ENCODE peak calls at places on chromosomes 13 and 19, in five cellular contexts. U is nephron progenitor cell, K is dorsolateral prefrontal cortex, D is K562, L is astrocyte of the spinal cord. H is an unnamed sample.

GRCh38 chr13:51829236-51829899 is 15.6 kb downstream of the TMEM272 start:
- DNase-seq in U (no peak), K (no peak), D (no peak), L (no peak), H (no peak)

GRCh38 chr13:113044431-113045114 is 61.0 kb upstream of the F7 start:
- DNase-seq in U (no peak), K (peak), D (no peak), L (no peak), H (no peak)

GRCh38 chr19:17210296-17210695 is 4.9 kb upstream of the USE1 start:
- DNase-seq in U (no peak), K (no peak), D (no peak), L (no peak), H (no peak)

GRCh38 chr19:43425567-43426392 is 11.1 kb downstream of the TEX101 start:
- DNase-seq in U (no peak), K (no peak), D (no peak), L (no peak), H (no peak)

GRCh38 chr19:57056972-57057371 is 62.8 kb upstream of the USP29 start:
- DNase-seq in U (no peak), K (no peak), D (no peak), L (no peak), H (no peak)

GRCh38 chr13:73162912-73163911 is 104.4 kb downstream of the KLF5 start:
- DNase-seq in U (no peak), K (no peak), D (no peak), L (no peak), H (no peak)

GRCh38 chr19:46404884-46405658 is 8.3 kb downstream of the CCDC8 start:
- DNase-seq in U (peak), K (no peak), D (peak), L (no peak), H (no peak)

GRCh38 chr19:40601061-40601973 is at the start of gene LTBP4:
- DNase-seq in U (peak), K (no peak), D (peak), L (no peak), H (peak)

GRCh38 chr19:16594681-16595091 is 22.5 kb upstream of the SLC35E1 start:
- DNase-seq in U (no peak), K (no peak), D (no peak), L (no peak), H (no peak)

GRCh38 chr19:45156231-45156630 is 4.6 kb downstream of the NKPD1 start:
- DNase-seq in U (no peak), K (no peak), D (no peak), L (no peak), H (no peak)

GRCh38 chr19:29831041-29831548 is 19.3 kb downstream of the CCNE1 start:
- DNase-seq in U (no peak), K (no peak), D (no peak), L (no peak), H (no peak)

GRCh38 chr13:31172535-31172934 is 10.8 kb upstream of the HSPH1 start:
- DNase-seq in U (no peak), K (no peak), D (no peak), L (peak), H (no peak)

GRCh38 chr19:30528919-30529318 is 156.7 kb downstream of the ZNF536 start:
- DNase-seq in U (no peak), K (no peak), D (no peak), L (no peak), H (no peak)

GRCh38 chr13:41244555-41244954 is 18.8 kb downstream of the MTRF1 start:
- DNase-seq in U (no peak), K (no peak), D (no peak), L (no peak), H (no peak)

GRCh38 chr19:8148410-8149231 is 771 bp downstream of the FBN3 start:
- DNase-seq in U (peak), K (no peak), D (peak), L (no peak), H (peak)

GRCh38 chr19:16376649-16377048 is 52.0 kb downstream of the KLF2 start:
- DNase-seq in U (peak), K (no peak), D (peak), L (no peak), H (peak)

GRCh38 chr13:75312884-75313520 is 169.0 kb downstream of the TBC1D4 start:
- DNase-seq in U (no peak), K (no peak), D (no peak), L (no peak), H (no peak)

GRCh38 chr13:48508001-48508400 is 24.9 kb downstream of the RCBTB2 start:
- DNase-seq in U (no peak), K (no peak), D (no peak), L (no peak), H (no peak)

GRCh38 chr13:79141082-79141481 is 265.0 kb downstream of the RBM26 start:
- DNase-seq in U (no peak), K (no peak), D (no peak), L (no peak), H (no peak)

GRCh38 chr13:113073942-113074341 is 31.6 kb upstream of the F7 start:
- DNase-seq in U (no peak), K (no peak), D (no peak), L (no peak), H (no peak)

GRCh38 chr13:21219044-21219381 is 42.6 kb downstream of the MRPL57 start:
- DNase-seq in U (no peak), K (no peak), D (no peak), L (no peak), H (no peak)

GRCh38 chr19:41161903-41162302 is 31.1 kb upstream of the CYP2S1 start:
- DNase-seq in U (no peak), K (no peak), D (peak), L (no peak), H (no peak)

GRCh38 chr13:97225533-97225932 is 3.4 kb downstream of the MBNL2 start:
- DNase-seq in U (no peak), K (no peak), D (no peak), L (no peak), H (no peak)

GRCh38 chr13:75963318-75963717 is 327.2 kb downstream of the LMO7 start:
- DNase-seq in U (no peak), K (no peak), D (no peak), L (peak), H (no peak)

GRCh38 chr19:38685666-38686529 is 38.4 kb downstream of the ACTN4 start:
- DNase-seq in U (no peak), K (no peak), D (peak), L (peak), H (peak)

GRCh38 chr19:12789098-12789903 is 2.0 kb upstream of the JUNB start:
- DNase-seq in U (no peak), K (no peak), D (no peak), L (peak), H (no peak)

GRCh38 chr13:50670847-50671542 is 172.5 kb downstream of the DLEU7 start:
- DNase-seq in U (no peak), K (no peak), D (no peak), L (no peak), H (no peak)

GRCh38 chr13:110564472-110564985 is 3.0 kb upstream of the RAB20 start:
- DNase-seq in U (no peak), K (peak), D (no peak), L (no peak), H (no peak)

GRCh38 chr13:110563463-110563774 is 1.9 kb upstream of the RAB20 start:
- DNase-seq in U (no peak), K (peak), D (no peak), L (no peak), H (no peak)

GRCh38 chr13:110562696-110563462 is 1.4 kb upstream of the RAB20 start:
- DNase-seq in U (no peak), K (peak), D (no peak), L (no peak), H (no peak)

GRCh38 chr13:110566201-110566600 is 4.7 kb upstream of the RAB20 start:
- DNase-seq in U (no peak), K (no peak), D (no peak), L (no peak), H (no peak)

DNA sequence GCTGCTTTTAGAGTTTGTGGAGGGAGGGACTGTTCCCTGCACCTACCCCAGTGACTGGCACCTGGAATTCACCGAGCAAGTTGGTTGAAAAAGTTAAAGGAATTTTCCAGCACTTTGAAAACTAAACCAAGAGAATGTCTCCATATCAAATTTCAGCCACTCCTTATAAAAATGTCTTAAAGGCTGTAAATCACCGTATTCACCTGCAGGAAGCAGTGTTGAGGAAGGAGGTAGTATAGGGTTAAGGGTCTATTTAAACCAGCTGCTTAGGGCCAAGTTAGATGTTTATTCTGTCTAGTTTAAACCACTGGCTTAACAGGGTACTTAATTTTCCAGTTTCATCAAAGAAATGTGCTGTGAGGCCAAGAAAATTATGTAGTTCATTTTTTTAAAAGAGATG is 3.8 kb upstream of the RAB20 start:
- DNase-seq in U (no peak), K (no peak), D (no peak), L (no peak), H (no peak)
- TF ChIP-seq CTCF in U (no peak), K (no peak), D (no peak), L (no peak), H (no peak)

DNA sequence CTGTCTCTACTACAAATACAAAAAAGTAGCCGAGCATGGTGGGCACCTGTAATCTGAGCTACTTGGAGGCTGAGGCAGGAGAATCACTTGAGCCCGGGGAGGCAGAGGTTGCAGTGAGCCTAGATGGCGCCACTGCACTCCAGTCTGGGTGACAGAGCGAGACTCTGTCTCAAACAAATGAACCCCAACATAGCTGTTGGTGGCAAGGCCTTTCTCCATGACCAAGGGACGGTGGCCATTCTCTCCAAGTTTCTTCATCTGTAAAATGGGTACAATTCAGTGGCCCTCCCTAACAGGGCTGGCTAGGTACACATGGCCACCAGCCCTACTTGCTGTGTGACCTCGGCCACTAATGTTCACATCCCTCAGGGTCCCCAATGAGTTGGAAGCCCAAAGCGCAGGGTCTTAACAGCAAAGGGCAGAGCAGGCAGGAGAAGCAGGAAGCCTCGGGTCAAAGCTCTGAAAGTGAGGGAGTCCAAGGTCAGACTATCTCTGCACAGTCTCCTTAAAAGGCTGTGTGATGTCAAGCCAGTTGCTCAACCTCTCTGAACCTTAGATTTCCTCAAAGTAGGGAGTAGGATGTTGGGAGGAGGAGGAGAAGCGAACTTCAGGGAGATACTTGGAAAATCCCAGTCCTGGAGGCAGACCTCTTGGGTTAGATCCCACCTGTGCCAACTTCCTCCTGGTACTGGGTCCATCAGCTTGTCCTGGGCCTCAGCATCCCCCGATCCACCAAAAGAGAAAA is 2.7 kb downstream of the JUND start:
- DNase-seq in U (peak), K (no peak), D (no peak), L (peak), H (no peak)
- TF ChIP-seq CTCF in U (no peak), K (no peak), D (peak), L (peak), H (no peak)

GRCh38 chr13:89363144-89363543 is 1692.0 kb downstream of the SLITRK5 start:
- DNase-seq in U (no peak), K (no peak), D (no peak), L (no peak), H (no peak)

DNA sequence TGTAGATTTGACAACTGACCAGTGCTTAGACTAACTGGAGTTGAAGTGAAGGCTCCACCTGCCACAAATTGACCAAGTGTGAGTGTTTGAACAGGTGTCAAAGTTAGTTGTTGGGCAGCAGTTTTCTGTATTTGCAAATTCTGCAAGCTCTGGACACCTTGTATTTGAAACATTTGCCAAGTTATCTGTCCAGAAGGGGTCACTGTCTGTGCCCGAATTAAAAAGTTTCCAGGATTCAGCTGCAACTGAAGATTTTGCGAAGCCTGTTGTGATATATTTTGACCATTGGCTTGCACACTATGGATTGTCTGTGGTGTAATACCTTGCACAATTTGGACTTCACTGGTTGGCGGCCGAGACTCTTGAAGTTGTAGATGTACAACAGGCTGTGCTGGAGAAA is 1690.7 kb downstream of the SLITRK5 start:
- DNase-seq in U (no peak), K (no peak), D (no peak), L (peak), H (no peak)
- TF ChIP-seq CTCF in U (no peak), K (no peak), D (no peak), L (peak), H (no peak)

GRCh38 chr19:34430738-34431625 is 2.8 kb downstream of the UBA2 start:
- DNase-seq in U (peak), K (no peak), D (peak), L (peak), H (peak)
- TF ChIP-seq CTCF in U (peak), K (peak), D (peak), L (peak), H (peak)

GRCh38 chr19:11345122-11345752 is 831 bp downstream of the TMEM205 start:
- DNase-seq in U (no peak), K (no peak), D (no peak), L (no peak), H (no peak)

GRCh38 chr19:11349171-11349570 is 2.9 kb downstream of the CCDC159 start:
- DNase-seq in U (no peak), K (no peak), D (no peak), L (no peak), H (no peak)

GRCh38 chr19:11342429-11342828 is 3.0 kb upstream of the RAB3D start:
- DNase-seq in U (no peak), K (no peak), D (no peak), L (no peak), H (no peak)

GRCh38 chr19:11347546-11347945 is 1.2 kb downstream of the CCDC159 start:
- DNase-seq in U (no peak), K (no peak), D (no peak), L (no peak), H (no peak)

DNA sequence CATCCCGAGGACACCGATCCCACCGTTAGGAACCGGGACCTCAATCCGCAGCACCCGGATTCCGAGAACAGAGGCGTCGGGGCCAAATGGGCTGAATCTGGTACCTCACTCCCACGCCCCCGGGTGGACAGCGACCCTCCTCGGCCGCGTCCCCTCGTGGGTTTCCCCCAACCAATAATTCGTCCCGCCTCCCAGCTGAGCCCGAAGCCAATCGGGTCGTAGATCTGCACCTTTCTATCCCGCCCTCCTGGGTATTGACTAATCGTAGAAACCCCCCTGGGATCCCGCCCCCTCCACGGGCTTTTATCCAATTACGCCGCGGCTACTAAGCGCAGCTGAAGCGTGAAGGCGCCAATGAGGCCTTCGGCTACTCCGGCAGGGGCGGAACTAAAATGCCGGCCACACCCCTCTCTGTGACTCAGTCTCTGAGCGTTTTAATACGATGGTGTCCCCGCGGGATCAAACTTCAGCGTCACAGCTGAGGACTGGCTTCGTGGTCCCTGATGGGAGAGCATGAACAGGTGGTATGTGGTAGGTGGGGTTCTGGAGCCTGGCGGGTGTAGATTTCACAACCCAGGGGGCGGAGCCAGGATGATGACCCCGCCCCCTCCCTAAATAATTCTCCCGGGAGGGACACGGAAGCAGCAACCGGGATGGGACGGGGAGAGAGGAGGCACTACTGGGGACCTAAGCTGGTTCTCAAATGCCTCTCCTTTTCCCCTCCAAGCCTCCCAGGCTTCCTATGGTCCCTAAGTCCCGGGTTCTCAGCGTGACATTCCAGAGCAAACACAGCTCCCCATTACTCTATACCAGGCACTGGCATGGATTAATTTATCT is at the start of the genes CCDC159 and TMEM205:
- DNase-seq in U (peak), K (peak), D (peak), L (peak), H (peak)
- TF ChIP-seq CTCF in U (no peak), K (peak), D (peak), L (peak), H (no peak)

GRCh38 chr13:111359237-111359915 is 38.9 kb downstream of the TEX29 start:
- DNase-seq in U (no peak), K (no peak), D (no peak), L (no peak), H (no peak)
- TF ChIP-seq CTCF in U (no peak), K (no peak), D (no peak), L (no peak), H (no peak)

GRCh38 chr13:46520188-46520587 is 32.8 kb upstream of the LRCH1 start:
- DNase-seq in U (no peak), K (no peak), D (no peak), L (no peak), H (peak)

GRCh38 chr13:46516624-46517318 is 36.2 kb upstream of the LRCH1 start:
- DNase-seq in U (no peak), K (no peak), D (no peak), L (peak), H (no peak)

GRCh38 chr13:46519177-46519576 is 33.8 kb upstream of the LRCH1 start:
- DNase-seq in U (no peak), K (no peak), D (no peak), L (no peak), H (no peak)

GRCh38 chr13:46521486-46521885 is 31.5 kb upstream of the LRCH1 start:
- DNase-seq in U (no peak), K (no peak), D (no peak), L (no peak), H (no peak)

GRCh38 chr13:46515793-46516192 is 37.2 kb upstream of the LRCH1 start:
- DNase-seq in U (no peak), K (no peak), D (no peak), L (no peak), H (no peak)
- TF ChIP-seq CTCF in U (no peak), K (no peak), D (no peak), L (no peak), H (no peak)

DNA sequence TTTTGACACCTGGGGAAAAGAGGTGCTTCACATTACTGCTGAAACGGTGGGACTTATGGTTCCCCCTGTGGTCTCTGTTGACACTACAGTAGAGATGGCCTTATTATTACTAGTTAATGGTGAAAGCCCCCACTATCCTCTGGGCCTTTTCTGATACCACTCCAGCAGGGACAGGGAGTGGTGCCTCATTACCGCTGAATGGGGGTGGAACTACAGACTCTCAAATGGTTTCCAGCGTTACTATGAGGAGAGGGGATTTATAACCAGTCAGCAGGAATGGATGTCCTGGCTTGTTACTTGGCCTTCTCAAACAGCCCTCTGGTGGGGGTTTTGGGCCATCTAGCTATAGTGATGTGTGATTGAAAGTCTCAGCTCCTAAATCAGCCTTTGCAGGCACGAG is 96.7 kb upstream of the DIAPH3 start:
- DNase-seq in U (no peak), K (no peak), D (no peak), L (no peak), H (no peak)
- TF ChIP-seq CTCF in U (no peak), K (no peak), D (no peak), L (no peak), H (peak)

H was measured in endothelial cell.